ENCODE peak calls at places on chromosomes 5 and 9, in seven cellular contexts. One of them, this sample, is unnamed.

GRCh38 chr5:113236536-113237308 is 198.1 kb downstream of the TSSK1B start:
- DNase-seq in type B pancreatic cell: no peak
- DNase-seq in PC-9: no peak
- DNase-seq in A549: no peak
- DNase-seq in endothelial cell: no peak
- DNase-seq in adrenal gland: no peak
- DNase-seq in glutamatergic neuron: peak; percentile 17
- DNase-seq in this sample: no peak

GRCh38 chr9:37374892-37375291 is 47.6 kb upstream of the GRHPR start:
- DNase-seq in type B pancreatic cell: no peak
- DNase-seq in PC-9: no peak
- DNase-seq in A549: no peak
- DNase-seq in endothelial cell: no peak
- DNase-seq in adrenal gland: no peak
- DNase-seq in glutamatergic neuron: no peak
- DNase-seq in this sample: no peak

GRCh38 chr5:170451764-170452365 is 52.0 kb upstream of the KCNIP1 start:
- DNase-seq in type B pancreatic cell: peak; percentile 34
- DNase-seq in PC-9: peak; percentile 37
- DNase-seq in A549: peak; percentile 28
- DNase-seq in endothelial cell: no peak
- DNase-seq in adrenal gland: peak; percentile 21
- DNase-seq in glutamatergic neuron: no peak
- DNase-seq in this sample: no peak

GRCh38 chr5:147532157-147532556 is 22.3 kb upstream of the DPYSL3 start:
- DNase-seq in type B pancreatic cell: no peak
- DNase-seq in PC-9: no peak
- DNase-seq in A549: no peak
- DNase-seq in endothelial cell: no peak
- DNase-seq in adrenal gland: no peak
- DNase-seq in glutamatergic neuron: no peak
- DNase-seq in this sample: no peak

GRCh38 chr5:127875235-127876021 is 172.2 kb downstream of the CCDC192 start:
- DNase-seq in type B pancreatic cell: peak; percentile 69
- DNase-seq in PC-9: peak; percentile 84
- DNase-seq in A549: peak; percentile 93
- DNase-seq in endothelial cell: peak; percentile 33
- DNase-seq in adrenal gland: peak; percentile 87
- DNase-seq in glutamatergic neuron: peak; percentile 40
- DNase-seq in this sample: peak; percentile 11

GRCh38 chr9:34098307-34098706 is 28.2 kb downstream of the DCAF12 start:
- DNase-seq in type B pancreatic cell: no peak
- DNase-seq in PC-9: no peak
- DNase-seq in A549: no peak
- DNase-seq in endothelial cell: no peak
- DNase-seq in adrenal gland: no peak
- DNase-seq in glutamatergic neuron: peak; percentile 49
- DNase-seq in this sample: no peak

GRCh38 chr5:96142786-96143434 is 181.3 kb upstream of the ELL2 start:
- DNase-seq in type B pancreatic cell: no peak
- DNase-seq in PC-9: no peak
- DNase-seq in A549: no peak
- DNase-seq in endothelial cell: no peak
- DNase-seq in adrenal gland: no peak
- DNase-seq in glutamatergic neuron: no peak
- DNase-seq in this sample: no peak

GRCh38 chr5:104179057-104179456 is 616.5 kb upstream of the NUDT12 start:
- DNase-seq in type B pancreatic cell: no peak
- DNase-seq in PC-9: peak; percentile 58
- DNase-seq in A549: peak; percentile 72
- DNase-seq in endothelial cell: peak; percentile 49
- DNase-seq in adrenal gland: peak; percentile 75
- DNase-seq in glutamatergic neuron: no peak
- DNase-seq in this sample: no peak

GRCh38 chr9:3441197-3441816 is 84.5 kb downstream of the RFX3 start:
- DNase-seq in type B pancreatic cell: no peak
- DNase-seq in PC-9: peak; percentile 40
- DNase-seq in A549: peak; percentile 74
- DNase-seq in endothelial cell: peak; percentile 40
- DNase-seq in adrenal gland: peak; percentile 59
- DNase-seq in glutamatergic neuron: peak; percentile 47
- DNase-seq in this sample: no peak

GRCh38 chr9:91943876-91944470 is 6.1 kb downstream of the ROR2 start:
- DNase-seq in type B pancreatic cell: no peak
- DNase-seq in PC-9: no peak
- DNase-seq in A549: no peak
- DNase-seq in endothelial cell: no peak
- DNase-seq in adrenal gland: no peak
- DNase-seq in glutamatergic neuron: no peak
- DNase-seq in this sample: no peak

GRCh38 chr9:34647651-34648050 is 1.2 kb downstream of the GALT start:
- DNase-seq in type B pancreatic cell: no peak
- DNase-seq in PC-9: no peak
- DNase-seq in A549: no peak
- DNase-seq in endothelial cell: no peak
- DNase-seq in adrenal gland: no peak
- DNase-seq in glutamatergic neuron: no peak
- DNase-seq in this sample: no peak

GRCh38 chr5:141413540-141414069 is 818 bp downstream of the PCDHGA10 start:
- DNase-seq in type B pancreatic cell: no peak
- DNase-seq in PC-9: no peak
- DNase-seq in A549: no peak
- DNase-seq in endothelial cell: no peak
- DNase-seq in adrenal gland: no peak
- DNase-seq in glutamatergic neuron: no peak
- DNase-seq in this sample: no peak

GRCh38 chr5:141411575-141411974 is 1.2 kb upstream of the PCDHGA10 start:
- DNase-seq in type B pancreatic cell: no peak
- DNase-seq in PC-9: no peak
- DNase-seq in A549: no peak
- DNase-seq in endothelial cell: no peak
- DNase-seq in adrenal gland: no peak
- DNase-seq in glutamatergic neuron: no peak
- DNase-seq in this sample: no peak

GRCh38 chr5:141409598-141410306 is 1.9 kb downstream of the PCDHGB6 start:
- DNase-seq in type B pancreatic cell: peak; percentile 62
- DNase-seq in PC-9: no peak
- DNase-seq in A549: no peak
- DNase-seq in endothelial cell: no peak
- DNase-seq in adrenal gland: no peak
- DNase-seq in glutamatergic neuron: no peak
- DNase-seq in this sample: no peak

DNA sequence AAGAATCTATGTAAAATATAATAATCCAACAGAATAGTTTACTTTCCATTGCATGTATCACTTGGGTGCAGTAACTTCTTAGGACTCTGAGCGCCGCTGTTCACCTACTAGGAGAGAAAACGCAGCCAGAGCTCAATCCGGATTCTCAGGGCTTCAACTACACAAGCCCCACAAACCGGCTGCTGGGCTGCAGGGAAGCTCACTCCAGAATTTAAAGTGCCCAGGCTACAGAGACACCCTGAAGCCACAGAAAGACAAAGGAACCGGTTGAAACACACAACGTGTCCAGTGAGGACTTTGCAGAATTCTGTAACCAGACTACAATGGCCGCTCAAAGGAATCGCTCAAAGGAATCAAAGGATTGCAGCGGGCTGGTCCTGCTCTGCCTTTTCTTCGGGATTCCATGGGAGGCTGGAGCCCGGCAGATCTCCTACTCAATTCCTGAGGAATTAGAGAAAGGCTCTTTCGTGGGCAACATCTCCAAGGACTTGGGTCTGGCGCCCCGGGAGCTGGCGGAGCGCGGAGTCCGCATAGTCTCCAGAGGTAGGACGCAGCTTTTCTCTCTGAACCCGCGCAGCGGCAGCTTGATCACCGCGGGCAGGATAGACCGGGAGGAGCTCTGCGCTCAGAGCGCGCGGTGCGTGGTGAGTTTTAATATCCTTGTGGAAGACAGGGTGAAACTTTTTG is at the start of gene PCDHGA10:
- DNase-seq in type B pancreatic cell: peak; percentile 67
- DNase-seq in PC-9: peak; percentile 58
- DNase-seq in A549: no peak
- DNase-seq in endothelial cell: peak; percentile 70
- DNase-seq in adrenal gland: peak; percentile 51
- DNase-seq in glutamatergic neuron: peak; percentile 40
- DNase-seq in this sample: no peak
- TF ChIP-seq CTCF in type B pancreatic cell: peak; percentile 79
- TF ChIP-seq CTCF in PC-9: peak; percentile 86
- TF ChIP-seq CTCF in A549: no peak
- TF ChIP-seq CTCF in endothelial cell: peak; percentile 81
- TF ChIP-seq CTCF in adrenal gland: peak; percentile 19
- TF ChIP-seq CTCF in glutamatergic neuron: peak; percentile 35
- TF ChIP-seq CTCF in this sample: peak; percentile 68

GRCh38 chr9:16718296-16718695 is 152.2 kb downstream of the BNC2 start:
- DNase-seq in type B pancreatic cell: no peak
- DNase-seq in PC-9: no peak
- DNase-seq in A549: no peak
- DNase-seq in endothelial cell: no peak
- DNase-seq in adrenal gland: no peak
- DNase-seq in glutamatergic neuron: no peak
- DNase-seq in this sample: no peak

GRCh38 chr9:16716631-16717030 is 153.8 kb downstream of the BNC2 start:
- DNase-seq in type B pancreatic cell: no peak
- DNase-seq in PC-9: no peak
- DNase-seq in A549: no peak
- DNase-seq in endothelial cell: no peak
- DNase-seq in adrenal gland: no peak
- DNase-seq in glutamatergic neuron: no peak
- DNase-seq in this sample: no peak

GRCh38 chr9:16719921-16720320 is 150.5 kb downstream of the BNC2 start:
- DNase-seq in type B pancreatic cell: no peak
- DNase-seq in PC-9: no peak
- DNase-seq in A549: no peak
- DNase-seq in endothelial cell: no peak
- DNase-seq in adrenal gland: no peak
- DNase-seq in glutamatergic neuron: no peak
- DNase-seq in this sample: no peak

GRCh38 chr9:16720386-16720785 is 150.1 kb downstream of the BNC2 start:
- DNase-seq in type B pancreatic cell: no peak
- DNase-seq in PC-9: no peak
- DNase-seq in A549: no peak
- DNase-seq in endothelial cell: no peak
- DNase-seq in adrenal gland: no peak
- DNase-seq in glutamatergic neuron: no peak
- DNase-seq in this sample: no peak

GRCh38 chr9:16718952-16719351 is 151.5 kb downstream of the BNC2 start:
- DNase-seq in type B pancreatic cell: no peak
- DNase-seq in PC-9: no peak
- DNase-seq in A549: no peak
- DNase-seq in endothelial cell: no peak
- DNase-seq in adrenal gland: no peak
- DNase-seq in glutamatergic neuron: no peak
- DNase-seq in this sample: no peak
- TF ChIP-seq CTCF in type B pancreatic cell: no peak
- TF ChIP-seq CTCF in PC-9: no peak
- TF ChIP-seq CTCF in A549: peak; percentile 9
- TF ChIP-seq CTCF in endothelial cell: no peak
- TF ChIP-seq CTCF in adrenal gland: no peak
- TF ChIP-seq CTCF in glutamatergic neuron: no peak
- TF ChIP-seq CTCF in this sample: no peak

DNA sequence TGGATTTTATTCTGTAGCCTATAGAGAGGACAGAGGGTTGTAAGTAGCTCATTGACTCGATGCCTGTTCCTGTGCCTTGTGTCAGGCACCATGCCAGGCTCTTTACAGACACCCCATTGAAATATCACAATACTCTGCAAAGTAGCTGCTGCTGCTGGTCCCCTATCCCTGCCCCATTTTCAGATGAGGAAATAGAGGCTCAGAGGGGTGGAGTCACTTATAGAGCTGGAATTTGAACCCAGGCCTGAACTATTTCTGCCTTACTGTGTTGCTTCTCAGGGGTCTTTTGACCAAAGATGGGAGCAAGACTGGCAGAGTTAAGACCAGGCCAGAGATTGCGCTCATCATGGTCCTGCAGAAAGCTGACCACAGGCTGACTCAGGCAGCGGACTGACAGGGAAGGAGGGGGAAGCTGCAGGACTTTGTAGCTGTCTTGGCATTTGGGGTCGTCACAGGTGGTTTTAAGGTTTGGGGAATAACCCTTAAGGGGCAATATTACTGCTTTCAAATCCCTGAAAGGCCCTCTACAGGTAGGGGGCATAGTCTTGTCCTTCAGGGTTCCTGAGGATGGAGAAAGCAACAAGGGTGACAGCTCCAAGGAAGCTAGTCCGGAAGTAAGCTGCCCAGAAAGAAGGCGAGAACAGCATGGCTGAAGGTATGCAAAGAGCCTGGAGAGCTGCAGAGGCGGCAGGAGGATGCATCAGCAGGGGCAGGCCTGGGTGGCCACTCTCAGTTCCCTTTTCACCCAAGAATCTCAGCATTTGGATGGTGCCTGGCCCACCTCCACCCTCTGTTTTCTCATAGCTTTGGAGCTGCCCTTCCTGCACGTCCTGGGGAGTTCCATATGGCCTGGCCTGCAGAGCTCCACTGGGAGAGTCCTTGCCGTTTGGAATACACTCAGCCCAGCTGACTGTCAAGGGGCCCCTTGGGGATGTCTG is 18.3 kb upstream of the NDST1 start:
- DNase-seq in type B pancreatic cell: no peak
- DNase-seq in PC-9: no peak
- DNase-seq in A549: no peak
- DNase-seq in endothelial cell: no peak
- DNase-seq in adrenal gland: no peak
- DNase-seq in glutamatergic neuron: peak; percentile 65
- DNase-seq in this sample: no peak
- TF ChIP-seq CTCF in type B pancreatic cell: no peak
- TF ChIP-seq CTCF in PC-9: no peak
- TF ChIP-seq CTCF in A549: no peak
- TF ChIP-seq CTCF in endothelial cell: no peak
- TF ChIP-seq CTCF in adrenal gland: no peak
- TF ChIP-seq CTCF in glutamatergic neuron: no peak
- TF ChIP-seq CTCF in this sample: no peak

DNA sequence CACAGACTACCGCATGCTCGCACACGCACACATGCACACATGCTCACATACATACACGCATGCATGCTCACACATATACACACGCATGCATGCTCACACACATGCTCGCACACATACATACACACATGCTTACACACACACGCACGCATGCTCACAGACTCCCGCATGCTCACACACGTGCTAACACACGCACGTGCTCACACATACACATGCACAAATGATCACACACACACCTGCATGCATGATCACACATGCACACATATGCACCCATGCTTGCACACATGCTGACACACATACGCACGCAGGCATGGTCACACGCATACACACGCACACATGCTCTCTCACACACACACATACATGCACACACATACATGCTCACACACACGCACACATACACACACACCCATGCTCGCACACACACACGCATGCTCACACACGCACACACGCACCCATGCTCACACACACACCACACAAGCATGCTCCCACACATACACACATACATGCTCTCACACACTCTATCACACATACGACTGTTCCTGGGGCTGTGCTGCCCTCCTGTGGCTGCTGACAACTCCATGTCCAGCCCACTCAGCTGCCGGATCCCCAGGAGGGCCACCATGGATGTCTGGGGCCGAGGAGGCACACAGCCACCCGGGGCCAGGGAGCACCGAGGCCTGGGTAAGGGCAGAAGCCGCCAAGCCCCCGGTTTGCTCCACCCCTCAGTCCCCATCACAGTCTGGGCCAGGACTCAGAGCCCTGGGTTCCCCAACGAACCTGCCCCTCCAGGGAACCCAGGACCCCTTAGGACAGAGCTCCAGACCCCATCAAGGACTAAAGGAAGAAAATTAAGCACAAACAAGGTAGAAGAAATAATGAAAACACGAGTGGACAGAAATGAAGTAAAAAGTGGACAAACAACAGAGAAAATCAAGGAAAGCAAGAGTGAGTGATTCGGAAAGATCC is 31.4 kb upstream of the EGFL7 start:
- DNase-seq in type B pancreatic cell: no peak
- DNase-seq in PC-9: peak; percentile 52
- DNase-seq in A549: peak; percentile 83
- DNase-seq in endothelial cell: peak; percentile 91
- DNase-seq in adrenal gland: peak; percentile 86
- DNase-seq in glutamatergic neuron: peak; percentile 92
- DNase-seq in this sample: peak; percentile 77
- TF ChIP-seq CTCF in type B pancreatic cell: peak; percentile 92
- TF ChIP-seq CTCF in PC-9: peak; percentile 85
- TF ChIP-seq CTCF in A549: peak; percentile 92
- TF ChIP-seq CTCF in endothelial cell: peak; percentile 72
- TF ChIP-seq CTCF in adrenal gland: peak; percentile 56
- TF ChIP-seq CTCF in glutamatergic neuron: peak; percentile 74
- TF ChIP-seq CTCF in this sample: peak; percentile 86